ENCODE peak calls at places on chromosomes 11 and 22, in five cellular contexts. H is K562, E is SK-N-SH, I is H1, S is GM12878. K is an unnamed sample.

GRCh38 chr11:10828407-10828806 is 19.7 kb upstream of the EIF4G2 start:
- DNase-seq in S (no peak), I (no peak), E (no peak), H (no peak), K (no peak)

GRCh38 chr11:113245216-113245615 is 69.2 kb upstream of the TTC12 start:
- DNase-seq in S (no peak), H (no peak), E (no peak), I (no peak), K (no peak)

GRCh38 chr22:23522642-23523251 is 57.3 kb downstream of the IGLL1 start:
- DNase-seq in I (no peak), E (peak), H (peak), S (no peak), K (no peak)

GRCh38 chr11:132064987-132065620 is 694.7 kb downstream of the NTM start:
- DNase-seq in E (no peak), S (no peak), H (no peak), I (no peak), K (no peak)

GRCh38 chr11:65225284-65226102 is 36.3 kb upstream of the POLA2 start:
- DNase-seq in S (no peak), H (peak), E (peak), I (no peak), K (no peak)

GRCh38 chr11:92920295-92920694 is 49.2 kb upstream of the MTNR1B start:
- DNase-seq in H (no peak), I (no peak), E (peak), S (no peak), K (no peak)

GRCh38 chr11:114430290-114430689 is 9.0 kb upstream of the REXO2 start:
- DNase-seq in H (no peak), S (no peak), E (no peak), I (no peak), K (no peak)

GRCh38 chr11:10413268-10413667 is 41.8 kb upstream of the AMPD3 start:
- DNase-seq in S (no peak), E (no peak), I (no peak), H (no peak), K (peak)

GRCh38 chr11:2694495-2694894 is 5.3 kb downstream of the KCNQ1OT1 start:
- DNase-seq in S (no peak), H (no peak), E (no peak), I (no peak), K (no peak)

GRCh38 chr11:38924644-38925043 is 2326.6 kb upstream of the RAG2 start:
- DNase-seq in S (no peak), H (no peak), I (no peak), E (no peak), K (no peak)

GRCh38 chr22:22710719-22711531 is 66.5 kb downstream of the GGTLC2 start:
- DNase-seq in I (no peak), S (no peak), H (peak), E (peak), K (no peak)

GRCh38 chr11:94800394-94800793 is 32.2 kb downstream of the AMOTL1 start:
- DNase-seq in S (no peak), I (no peak), E (no peak), H (no peak), K (no peak)

GRCh38 chr22:44753189-44754042 is 1.0 kb downstream of the ARHGAP8 start:
- DNase-seq in S (no peak), H (no peak), E (no peak), I (no peak), K (no peak)

GRCh38 chr22:42648368-42649260 is 578 bp downstream of the CYB5R3 start:
- DNase-seq in H (peak), S (no peak), I (no peak), E (no peak), K (no peak)

GRCh38 chr22:48301908-48302307 is 1525.8 kb downstream of the BRD1 start:
- DNase-seq in I (no peak), E (no peak), S (no peak), H (no peak), K (no peak)

DNA sequence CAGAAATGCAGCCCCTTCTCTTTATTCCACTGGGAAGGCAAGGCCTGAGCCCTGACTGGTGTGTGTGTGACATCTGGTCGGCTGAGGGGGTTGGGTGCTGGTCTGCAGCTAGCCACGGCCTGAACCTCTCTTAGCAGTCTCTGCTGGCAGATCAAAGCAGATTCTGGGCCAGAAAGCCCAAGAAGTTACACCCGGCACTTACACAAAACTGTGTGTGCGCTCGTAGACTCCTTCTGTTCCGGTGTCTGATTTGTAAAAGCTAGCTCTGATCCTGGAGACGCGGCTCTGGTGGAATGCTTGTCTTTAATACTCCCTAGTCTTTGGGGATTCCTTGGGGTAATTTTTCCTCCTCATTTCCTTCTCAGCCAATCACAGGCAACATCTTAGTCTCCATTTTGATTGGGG is 5.5 kb downstream of the PKNOX2 start:
- DNase-seq in E (no peak), I (no peak), H (no peak), S (no peak), K (no peak)
- H3K9ac ChIP-seq in E (no peak), I (no peak), H (no peak), S (no peak), K (no peak)

GRCh38 chr11:12288212-12288933 is 89.0 kb upstream of the PARVA start:
- DNase-seq in H (peak), S (no peak), I (peak), E (peak), K (peak)

GRCh38 chr11:12285811-12286222 is 91.6 kb upstream of the PARVA start:
- DNase-seq in H (no peak), E (peak), S (no peak), I (no peak), K (no peak)

GRCh38 chr11:12286606-12287005 is 90.8 kb upstream of the PARVA start:
- DNase-seq in E (no peak), S (no peak), I (no peak), H (no peak), K (no peak)

GRCh38 chr11:12287374-12288211 is 89.8 kb upstream of the PARVA start:
- DNase-seq in H (peak), I (peak), E (peak), S (no peak), K (peak)

GRCh38 chr11:12287009-12287373 is 90.4 kb upstream of the PARVA start:
- DNase-seq in E (peak), I (no peak), S (no peak), H (no peak), K (peak)
- TF ChIP-seq JUND in E (peak), I (peak), S (no peak), H (no peak), K (no peak)

GRCh38 chr11:119369035-119369925 is 12.2 kb downstream of the USP2 start:
- DNase-seq in I (no peak), H (no peak), E (peak), S (no peak), K (no peak)

GRCh38 chr11:119371067-119371601 is 10.4 kb downstream of the USP2 start:
- DNase-seq in I (no peak), H (no peak), S (no peak), E (no peak), K (no peak)

GRCh38 chr11:119371778-119372182 is 9.7 kb downstream of the USP2 start:
- DNase-seq in H (no peak), E (peak), S (no peak), I (no peak), K (no peak)

GRCh38 chr11:119372260-119373058 is 9.0 kb downstream of the USP2 start:
- DNase-seq in H (no peak), S (no peak), E (no peak), I (no peak), K (no peak)

GRCh38 chr11:119370486-119371046 is 10.9 kb downstream of the USP2 start:
- DNase-seq in H (no peak), E (no peak), I (no peak), S (no peak), K (no peak)
- H3K9ac ChIP-seq in H (peak), E (no peak), I (no peak), S (no peak), K (no peak)

GRCh38 chr11:76102772-76103171 is 103.5 kb downstream of the WNT11 start:
- DNase-seq in E (no peak), S (no peak), H (no peak), I (no peak), K (no peak)
- TF ChIP-seq JUND in E (no peak), S (no peak), H (no peak), I (no peak), K (no peak)

GRCh38 chr11:104912102-104912501 is 13.8 kb upstream of the CASP12 start:
- DNase-seq in E (no peak), I (no peak), H (no peak), S (no peak), K (no peak)

GRCh38 chr11:104916442-104916841 is 18.2 kb upstream of the CASP12 start:
- DNase-seq in E (no peak), S (no peak), I (no peak), H (no peak), K (no peak)

GRCh38 chr11:104918113-104918824 is 20.0 kb upstream of the CASP12 start:
- DNase-seq in E (no peak), I (no peak), S (no peak), H (no peak), K (no peak)

DNA sequence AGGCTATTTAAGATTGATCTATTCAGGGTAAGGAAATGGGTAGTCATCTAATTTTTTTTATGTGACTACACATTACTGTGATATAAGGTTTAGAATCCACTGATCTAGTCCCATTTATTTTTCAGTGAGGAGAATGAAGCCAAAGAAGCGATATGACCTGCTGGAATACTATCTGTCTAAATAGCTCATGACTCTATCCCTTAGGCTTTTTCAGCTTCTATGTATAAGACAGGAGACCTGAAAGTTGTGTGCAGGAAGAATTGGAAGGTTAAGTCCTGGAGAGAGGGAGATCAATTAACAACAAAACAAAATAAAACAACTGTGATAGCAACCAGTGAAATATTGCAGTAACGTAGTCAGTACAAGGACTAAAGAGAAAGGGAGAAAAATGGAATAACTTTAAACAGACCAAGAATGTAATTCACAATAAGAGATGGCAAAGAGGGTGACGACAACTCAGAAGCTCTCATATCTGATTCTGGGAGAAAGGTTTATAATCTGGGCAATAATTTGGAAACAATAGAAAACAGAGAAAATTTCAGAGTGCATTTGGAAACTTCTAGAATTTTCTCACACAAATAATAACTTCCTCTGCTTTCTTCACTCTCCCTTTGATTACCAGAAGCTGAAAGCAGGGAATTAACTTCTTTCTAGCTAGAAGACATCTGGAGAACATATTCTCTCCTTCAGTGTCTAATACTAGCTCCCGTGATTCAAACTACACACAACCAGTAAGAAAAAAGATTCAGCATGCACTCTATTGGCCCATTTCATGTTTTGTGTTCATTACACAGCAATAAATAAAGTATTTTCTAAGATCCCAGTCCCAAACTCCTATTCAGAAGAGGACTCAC is 19.2 kb upstream of the CASP12 start:
- DNase-seq in H (no peak), I (no peak), S (no peak), E (no peak), K (no peak)
- H3K9ac ChIP-seq in H (no peak), I (no peak), S (peak), E (no peak), K (no peak)

GRCh38 chr11:126307706-126308105 is 3.8 kb downstream of the DCPS start:
- DNase-seq in S (no peak), H (no peak), E (peak), I (no peak), K (no peak)

GRCh38 chr11:126305699-126306098 is 1.8 kb downstream of the DCPS start:
- DNase-seq in E (no peak), I (no peak), S (peak), H (no peak), K (no peak)

GRCh38 chr11:126303623-126304456 is at the start of gene DCPS:
- DNase-seq in E (peak), I (peak), S (peak), H (peak), K (peak)

GRCh38 chr11:126308271-126308671 is 4.4 kb downstream of the DCPS start:
- DNase-seq in E (no peak), S (no peak), I (no peak), H (no peak), K (no peak)

GRCh38 chr11:126304457-126305072 is 705 bp downstream of the DCPS start:
- DNase-seq in H (no peak), S (no peak), E (peak), I (no peak), K (no peak)
- TF ChIP-seq JUND in H (no peak), S (no peak), E (no peak), I (no peak), K (peak)

K was measured in HCT116.